ENCODE peak calls at places on chromosomes 6 and 20, in five cellular contexts. X is posterior cingulate gyrus; Q is colonic mucosa; E is stimulated activated CD4-positive, alpha-beta T cell treated with anti-CD3 and anti-CD28 coated beads, TNF-alpha, amount 100 ng/mL, for 1 hour; M is IMR-90. U is an unnamed sample.

GRCh38 chr6:42898891-42899361 is 16.9 kb upstream of the PTCRA start:
- DNase-seq in E (no peak), X (peak), M (peak), Q (peak), U (peak)

GRCh38 chr6:307874-308273 is 15.6 kb downstream of the DUSP22 start:
- DNase-seq in E (no peak), X (no peak), Q (no peak), M (no peak), U (no peak)

GRCh38 chr6:20870493-20870892 is 336.2 kb downstream of the CDKAL1 start:
- DNase-seq in X (no peak), E (no peak), M (no peak), Q (no peak), U (no peak)

GRCh38 chr6:157135691-157136090 is 187.6 kb downstream of the TMEM242 start:
- DNase-seq in E (no peak), Q (no peak), M (peak), X (no peak), U (no peak)

GRCh38 chr6:358432-358831 is 33.1 kb upstream of the IRF4 start:
- DNase-seq in X (no peak), M (no peak), E (no peak), Q (no peak), U (no peak)

GRCh38 chr6:143059616-143060353 is 904 bp upstream of the AIG1 start:
- DNase-seq in E (no peak), Q (peak), X (no peak), M (peak), U (no peak)

GRCh38 chr20:63941282-63942060 is 14.7 kb downstream of the UCKL1 start:
- DNase-seq in M (no peak), X (no peak), E (no peak), Q (peak), U (peak)

GRCh38 chr6:27468334-27468733 is 4.6 kb downstream of the ZNF184 start:
- DNase-seq in M (peak), E (no peak), Q (no peak), X (no peak), U (no peak)